ENCODE peak calls at places on chromosome 12, in ten cellular contexts. One of them, this sample, is unnamed.

GRCh38 chr12:124294686-124295315 is at the start of gene RFLNA:
- DNase-seq in AG09319: no peak
- DNase-seq in lower lobe of right lung: peak
- DNase-seq in foreskin fibroblast: peak
- DNase-seq in choroid plexus epithelial cell: no peak
- DNase-seq in kidney epithelial cell: no peak
- DNase-seq in uterus: no peak
- DNase-seq in mesothelial cell of epicardium: peak
- DNase-seq in heart right ventricle: no peak
- DNase-seq in H1: peak
- DNase-seq in this sample: no peak

GRCh38 chr12:95418142-95418541 is 55.8 kb upstream of the METAP2 start:
- DNase-seq in AG09319: no peak
- DNase-seq in lower lobe of right lung: no peak
- DNase-seq in foreskin fibroblast: no peak
- DNase-seq in choroid plexus epithelial cell: no peak
- DNase-seq in kidney epithelial cell: no peak
- DNase-seq in uterus: no peak
- DNase-seq in mesothelial cell of epicardium: no peak
- DNase-seq in heart right ventricle: no peak
- DNase-seq in H1: no peak
- DNase-seq in this sample: no peak

GRCh38 chr12:1435044-1435443 is 159.3 kb downstream of the FBXL14 start:
- DNase-seq in AG09319: no peak
- DNase-seq in lower lobe of right lung: no peak
- DNase-seq in foreskin fibroblast: no peak
- DNase-seq in choroid plexus epithelial cell: no peak
- DNase-seq in kidney epithelial cell: no peak
- DNase-seq in uterus: no peak
- DNase-seq in mesothelial cell of epicardium: no peak
- DNase-seq in heart right ventricle: no peak
- DNase-seq in H1: no peak
- DNase-seq in this sample: no peak

GRCh38 chr12:104182144-104182543 is 33.4 kb upstream of the TXNRD1 start:
- DNase-seq in AG09319: peak
- DNase-seq in lower lobe of right lung: no peak
- DNase-seq in foreskin fibroblast: peak
- DNase-seq in choroid plexus epithelial cell: peak
- DNase-seq in kidney epithelial cell: no peak
- DNase-seq in uterus: peak
- DNase-seq in mesothelial cell of epicardium: no peak
- DNase-seq in heart right ventricle: peak
- DNase-seq in H1: no peak
- DNase-seq in this sample: no peak

GRCh38 chr12:113318046-113318656 is 16.8 kb downstream of the SLC8B1 start:
- DNase-seq in AG09319: no peak
- DNase-seq in lower lobe of right lung: no peak
- DNase-seq in foreskin fibroblast: no peak
- DNase-seq in choroid plexus epithelial cell: no peak
- DNase-seq in kidney epithelial cell: no peak
- DNase-seq in uterus: no peak
- DNase-seq in mesothelial cell of epicardium: no peak
- DNase-seq in heart right ventricle: no peak
- DNase-seq in H1: no peak
- DNase-seq in this sample: no peak

GRCh38 chr12:17511369-17511768 is 578.6 kb downstream of the RERGL start:
- DNase-seq in AG09319: no peak
- DNase-seq in lower lobe of right lung: no peak
- DNase-seq in foreskin fibroblast: no peak
- DNase-seq in choroid plexus epithelial cell: no peak
- DNase-seq in kidney epithelial cell: no peak
- DNase-seq in uterus: no peak
- DNase-seq in mesothelial cell of epicardium: no peak
- DNase-seq in heart right ventricle: no peak
- DNase-seq in H1: no peak
- DNase-seq in this sample: no peak

GRCh38 chr12:2163172-2163927 is 110.6 kb downstream of the CACNA1C start:
- DNase-seq in AG09319: peak
- DNase-seq in lower lobe of right lung: peak
- DNase-seq in foreskin fibroblast: peak
- DNase-seq in choroid plexus epithelial cell: peak
- DNase-seq in kidney epithelial cell: no peak
- DNase-seq in uterus: peak
- DNase-seq in mesothelial cell of epicardium: no peak
- DNase-seq in heart right ventricle: peak
- DNase-seq in H1: no peak
- DNase-seq in this sample: no peak

GRCh38 chr12:46382425-46382973 is 9.9 kb upstream of the SLC38A2 start:
- DNase-seq in AG09319: no peak
- DNase-seq in lower lobe of right lung: no peak
- DNase-seq in foreskin fibroblast: peak
- DNase-seq in choroid plexus epithelial cell: no peak
- DNase-seq in kidney epithelial cell: no peak
- DNase-seq in uterus: no peak
- DNase-seq in mesothelial cell of epicardium: no peak
- DNase-seq in heart right ventricle: no peak
- DNase-seq in H1: no peak
- DNase-seq in this sample: no peak

GRCh38 chr12:34219046-34219770 is 196.9 kb downstream of the ALG10 start:
- DNase-seq in AG09319: no peak
- DNase-seq in lower lobe of right lung: no peak
- DNase-seq in foreskin fibroblast: peak
- DNase-seq in choroid plexus epithelial cell: no peak
- DNase-seq in kidney epithelial cell: no peak
- DNase-seq in uterus: no peak
- DNase-seq in mesothelial cell of epicardium: no peak
- DNase-seq in heart right ventricle: no peak
- DNase-seq in H1: no peak
- DNase-seq in this sample: no peak

GRCh38 chr12:49201595-49202295 is 12.9 kb upstream of the TUBA1A start:
- DNase-seq in AG09319: no peak
- DNase-seq in lower lobe of right lung: no peak
- DNase-seq in foreskin fibroblast: peak
- DNase-seq in choroid plexus epithelial cell: peak
- DNase-seq in kidney epithelial cell: no peak
- DNase-seq in uterus: peak
- DNase-seq in mesothelial cell of epicardium: no peak
- DNase-seq in heart right ventricle: no peak
- DNase-seq in H1: no peak
- DNase-seq in this sample: no peak

DNA sequence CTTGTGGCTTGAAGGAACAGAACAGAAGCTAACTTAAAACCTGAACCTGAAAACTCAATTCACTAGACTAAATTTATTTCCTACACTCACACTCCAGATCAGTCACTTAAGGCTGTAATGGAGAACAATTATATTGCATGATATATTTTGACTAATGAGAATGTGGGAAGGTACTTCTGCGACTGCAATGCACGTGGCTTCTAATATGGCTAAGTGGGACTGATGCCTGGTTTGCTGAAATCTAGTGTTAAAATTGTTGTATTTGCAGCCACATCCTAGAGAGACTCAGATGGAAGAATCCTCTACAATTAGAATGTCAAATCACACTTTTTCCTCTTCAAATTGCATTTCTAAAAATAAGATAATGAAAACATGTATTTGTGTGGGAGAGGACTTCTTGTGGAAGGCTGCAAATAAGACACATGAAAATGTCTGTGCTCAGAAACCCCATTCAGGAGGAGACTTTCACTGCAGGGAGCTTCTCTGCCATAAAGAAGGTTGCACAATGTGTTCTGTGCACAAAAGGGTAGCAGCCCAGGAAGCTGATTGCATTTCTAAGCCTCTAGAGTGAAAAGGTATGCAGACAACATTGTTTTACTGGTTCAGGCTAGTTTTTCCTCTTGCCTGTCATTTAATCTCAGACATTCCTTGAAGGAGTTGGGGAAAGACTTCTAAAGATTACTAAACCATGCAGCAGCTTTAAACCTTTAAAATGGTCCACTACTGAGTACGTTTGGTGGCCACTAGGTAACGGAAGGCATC is 224.3 kb downstream of the NEDD1 start:
- DNase-seq in AG09319: no peak
- DNase-seq in lower lobe of right lung: no peak
- DNase-seq in foreskin fibroblast: no peak
- DNase-seq in choroid plexus epithelial cell: peak
- DNase-seq in kidney epithelial cell: no peak
- DNase-seq in uterus: no peak
- DNase-seq in mesothelial cell of epicardium: no peak
- DNase-seq in heart right ventricle: no peak
- DNase-seq in H1: no peak
- DNase-seq in this sample: no peak
- TF ChIP-seq CTCF in AG09319: no peak
- TF ChIP-seq CTCF in lower lobe of right lung: no peak
- TF ChIP-seq CTCF in foreskin fibroblast: no peak
- TF ChIP-seq CTCF in choroid plexus epithelial cell: no peak
- TF ChIP-seq CTCF in kidney epithelial cell: no peak
- TF ChIP-seq CTCF in uterus: no peak
- TF ChIP-seq CTCF in mesothelial cell of epicardium: no peak
- TF ChIP-seq CTCF in heart right ventricle: no peak
- TF ChIP-seq CTCF in H1: no peak
- TF ChIP-seq CTCF in this sample: no peak

DNA sequence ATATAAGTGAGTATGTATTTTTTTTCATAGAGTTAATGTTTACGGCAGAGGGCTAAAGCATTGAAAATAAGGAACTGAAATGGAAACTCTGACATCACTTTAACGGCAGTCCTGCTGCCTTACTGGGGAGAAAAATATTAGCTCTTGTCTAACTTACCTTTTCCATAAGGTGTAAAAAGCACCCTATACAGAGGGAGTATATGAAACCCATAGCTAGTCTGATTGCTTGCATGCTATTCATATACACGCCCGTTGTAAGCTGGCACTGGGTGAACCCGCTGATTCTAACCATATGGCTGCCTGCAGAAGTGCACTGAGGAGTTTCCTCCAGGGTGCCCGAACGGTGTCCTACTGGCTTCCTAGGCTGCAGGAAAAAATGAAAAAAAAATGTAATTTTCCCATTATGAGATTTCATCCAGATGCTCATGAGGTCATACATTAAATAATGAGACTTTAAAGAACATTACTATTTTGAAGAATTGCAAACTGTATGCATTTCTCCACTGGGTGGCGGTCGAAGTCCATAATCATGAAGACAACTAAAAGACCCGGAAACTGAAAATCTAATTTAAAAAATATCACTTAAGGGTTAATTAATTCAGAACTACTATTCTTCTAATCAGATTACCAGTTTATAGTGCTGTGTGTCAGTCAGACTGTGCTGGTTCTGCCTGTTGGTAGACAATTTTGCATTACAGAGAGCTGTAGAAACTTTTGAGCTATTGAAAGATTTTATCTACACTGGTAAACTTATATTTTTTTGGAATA is 144.7 kb downstream of the ALX1 start:
- DNase-seq in AG09319: no peak
- DNase-seq in lower lobe of right lung: no peak
- DNase-seq in foreskin fibroblast: peak
- DNase-seq in choroid plexus epithelial cell: peak
- DNase-seq in kidney epithelial cell: no peak
- DNase-seq in uterus: no peak
- DNase-seq in mesothelial cell of epicardium: no peak
- DNase-seq in heart right ventricle: no peak
- DNase-seq in H1: peak
- DNase-seq in this sample: no peak
- TF ChIP-seq CTCF in AG09319: peak
- TF ChIP-seq CTCF in lower lobe of right lung: peak
- TF ChIP-seq CTCF in foreskin fibroblast: peak
- TF ChIP-seq CTCF in choroid plexus epithelial cell: peak
- TF ChIP-seq CTCF in kidney epithelial cell: peak
- TF ChIP-seq CTCF in uterus: no peak
- TF ChIP-seq CTCF in mesothelial cell of epicardium: peak
- TF ChIP-seq CTCF in heart right ventricle: peak
- TF ChIP-seq CTCF in H1: peak
- TF ChIP-seq CTCF in this sample: peak

GRCh38 chr12:93468008-93468371 is 676 bp downstream of the MRPL42 start:
- DNase-seq in AG09319: no peak
- DNase-seq in lower lobe of right lung: no peak
- DNase-seq in foreskin fibroblast: no peak
- DNase-seq in choroid plexus epithelial cell: peak
- DNase-seq in kidney epithelial cell: no peak
- DNase-seq in uterus: no peak
- DNase-seq in mesothelial cell of epicardium: no peak
- DNase-seq in heart right ventricle: no peak
- DNase-seq in H1: no peak
- DNase-seq in this sample: no peak
- TF ChIP-seq CTCF in AG09319: no peak
- TF ChIP-seq CTCF in lower lobe of right lung: no peak
- TF ChIP-seq CTCF in foreskin fibroblast: no peak
- TF ChIP-seq CTCF in choroid plexus epithelial cell: no peak
- TF ChIP-seq CTCF in kidney epithelial cell: no peak
- TF ChIP-seq CTCF in uterus: no peak
- TF ChIP-seq CTCF in mesothelial cell of epicardium: no peak
- TF ChIP-seq CTCF in heart right ventricle: no peak
- TF ChIP-seq CTCF in H1: no peak
- TF ChIP-seq CTCF in this sample: no peak

GRCh38 chr12:11622774-11623375 is 26.6 kb upstream of the ETV6 start:
- DNase-seq in AG09319: no peak
- DNase-seq in lower lobe of right lung: no peak
- DNase-seq in foreskin fibroblast: peak
- DNase-seq in choroid plexus epithelial cell: peak
- DNase-seq in kidney epithelial cell: no peak
- DNase-seq in uterus: no peak
- DNase-seq in mesothelial cell of epicardium: no peak
- DNase-seq in heart right ventricle: no peak
- DNase-seq in H1: no peak
- DNase-seq in this sample: no peak

GRCh38 chr12:11623382-11623781 is 26.1 kb upstream of the ETV6 start:
- DNase-seq in AG09319: no peak
- DNase-seq in lower lobe of right lung: no peak
- DNase-seq in foreskin fibroblast: no peak
- DNase-seq in choroid plexus epithelial cell: peak
- DNase-seq in kidney epithelial cell: no peak
- DNase-seq in uterus: no peak
- DNase-seq in mesothelial cell of epicardium: no peak
- DNase-seq in heart right ventricle: no peak
- DNase-seq in H1: no peak
- DNase-seq in this sample: no peak

GRCh38 chr12:11624126-11624525 is 25.3 kb upstream of the ETV6 start:
- DNase-seq in AG09319: no peak
- DNase-seq in lower lobe of right lung: no peak
- DNase-seq in foreskin fibroblast: no peak
- DNase-seq in choroid plexus epithelial cell: no peak
- DNase-seq in kidney epithelial cell: no peak
- DNase-seq in uterus: no peak
- DNase-seq in mesothelial cell of epicardium: no peak
- DNase-seq in heart right ventricle: no peak
- DNase-seq in H1: no peak
- DNase-seq in this sample: no peak

DNA sequence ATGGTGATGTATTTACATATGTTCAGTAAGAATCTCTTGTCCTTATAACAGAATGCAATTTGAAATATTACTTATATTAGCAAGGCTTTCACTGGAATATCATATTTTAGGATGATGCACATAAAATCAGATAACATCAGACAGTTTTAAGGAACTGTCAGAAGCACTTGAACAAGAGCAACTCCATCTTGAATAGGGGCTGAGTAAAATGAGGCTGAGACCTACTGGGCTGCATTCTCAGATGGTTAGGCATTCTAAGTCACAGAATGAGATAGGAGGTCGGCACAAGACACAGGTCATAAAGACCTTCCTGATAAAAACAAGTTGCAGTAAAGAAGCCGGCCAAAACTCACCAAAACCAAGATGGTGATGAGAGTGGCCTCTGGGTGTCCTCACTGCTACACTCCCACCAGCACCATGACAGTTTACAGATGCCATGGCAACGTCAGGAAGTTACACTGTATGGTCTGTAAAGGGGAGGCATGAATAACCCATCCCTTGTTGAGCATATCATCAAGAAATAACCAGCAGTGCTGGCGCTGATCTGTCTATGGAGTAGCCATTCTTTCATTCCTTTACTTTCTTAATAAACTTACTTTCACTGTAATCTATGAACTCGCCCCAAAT is 27.6 kb upstream of the ETV6 start:
- DNase-seq in AG09319: no peak
- DNase-seq in lower lobe of right lung: no peak
- DNase-seq in foreskin fibroblast: peak
- DNase-seq in choroid plexus epithelial cell: peak
- DNase-seq in kidney epithelial cell: no peak
- DNase-seq in uterus: no peak
- DNase-seq in mesothelial cell of epicardium: no peak
- DNase-seq in heart right ventricle: no peak
- DNase-seq in H1: no peak
- DNase-seq in this sample: no peak
- TF ChIP-seq CTCF in AG09319: no peak
- TF ChIP-seq CTCF in lower lobe of right lung: no peak
- TF ChIP-seq CTCF in foreskin fibroblast: no peak
- TF ChIP-seq CTCF in choroid plexus epithelial cell: peak
- TF ChIP-seq CTCF in kidney epithelial cell: no peak
- TF ChIP-seq CTCF in uterus: no peak
- TF ChIP-seq CTCF in mesothelial cell of epicardium: no peak
- TF ChIP-seq CTCF in heart right ventricle: peak
- TF ChIP-seq CTCF in H1: no peak
- TF ChIP-seq CTCF in this sample: no peak